ENCODE peak calls at places on chromosome 14, in four cellular contexts. O is endothelial cell of umbilical vein, Q is GM12878, R is K562. M is an unnamed sample.

GRCh38 chr14:58098507-58098906 is 53.5 kb downstream of the ARMH4 start:
- DNase-seq in R (no peak), Q (no peak), O (peak; percentile 22), M (no peak)

GRCh38 chr14:52313493-52313881 is 625 bp upstream of the PTGER2 start:
- DNase-seq in O (peak; percentile 3), R (no peak), Q (no peak), M (peak; percentile 44)

GRCh38 chr14:24938593-24938992 is 111.4 kb downstream of the STXBP6 start:
- DNase-seq in O (no peak), R (no peak), Q (no peak), M (peak; percentile 31)

GRCh38 chr14:35378638-35379568 is 25.6 kb downstream of the NFKBIA start:
- DNase-seq in R (no peak), O (no peak), Q (no peak), M (no peak)

GRCh38 chr14:33851366-33851765 is 99.5 kb downstream of the EGLN3 start:
- DNase-seq in R (no peak), O (no peak), Q (no peak), M (no peak)

GRCh38 chr14:94613720-94614644 is 1.8 kb downstream of the SERPINA3 start:
- DNase-seq in O (no peak), R (no peak), Q (no peak), M (no peak)

GRCh38 chr14:94310248-94310647 is 12.9 kb downstream of the SERPINA6 start:
- DNase-seq in Q (no peak), O (no peak), R (no peak), M (no peak)

GRCh38 chr14:77947372-77947771 is 147.5 kb downstream of the ADCK1 start:
- DNase-seq in R (no peak), Q (no peak), O (no peak), M (no peak)

GRCh38 chr14:21077672-21078071 is 7.6 kb downstream of the ARHGEF40 start:
- DNase-seq in Q (no peak), R (no peak), O (no peak), M (no peak)

GRCh38 chr14:99121027-99121875 is 150.7 kb downstream of the BCL11B start:
- DNase-seq in R (no peak), O (no peak), Q (no peak), M (no peak)

GRCh38 chr14:66850258-66850897 is 338.9 kb upstream of the GARIN2 start:
- DNase-seq in R (no peak), O (no peak), Q (no peak), M (no peak)

GRCh38 chr14:75126121-75126544 is 715 bp downstream of the NEK9 start:
- DNase-seq in R (no peak), Q (no peak), O (peak; percentile 33), M (no peak)

GRCh38 chr14:93892923-93893549 is 34.1 kb upstream of the FAM181A start:
- DNase-seq in O (peak; percentile 38), Q (no peak), R (peak; percentile 60), M (peak; percentile 45)

GRCh38 chr14:32186248-32186647 is 15.6 kb upstream of the RNU6-7 start:
- DNase-seq in Q (no peak), O (no peak), R (no peak), M (no peak)

GRCh38 chr14:32826404-32827082 is 112.1 kb upstream of the NPAS3 start:
- DNase-seq in Q (no peak), O (no peak), R (no peak), M (no peak)

GRCh38 chr14:92630367-92630766 is 116.8 kb downstream of the RIN3 start:
- DNase-seq in R (no peak), O (no peak), Q (no peak), M (no peak)

GRCh38 chr14:24394275-24394674 is 4.5 kb upstream of the NYNRIN start:
- DNase-seq in O (no peak), Q (no peak), R (no peak), M (no peak)

GRCh38 chr14:51240804-51241380 is 845 bp downstream of the TMX1 start:
- DNase-seq in Q (no peak), O (no peak), R (no peak), M (no peak)

GRCh38 chr14:65776193-65776592 is 363.7 kb downstream of the FUT8 start:
- DNase-seq in O (no peak), Q (no peak), R (no peak), M (no peak)

GRCh38 chr14:60003991-60004390 is 84.0 kb downstream of the LRRC9 start:
- DNase-seq in O (no peak), Q (no peak), R (no peak), M (no peak)

GRCh38 chr14:101347893-101348777 is 213.2 kb upstream of the DIO3 start:
- DNase-seq in O (no peak), Q (no peak), R (no peak), M (no peak)

GRCh38 chr14:72614891-72615410 is 278.9 kb downstream of the DPF3 start:
- DNase-seq in Q (no peak), R (no peak), O (no peak), M (no peak)

GRCh38 chr14:72614365-72614764 is 279.5 kb downstream of the DPF3 start:
- DNase-seq in O (no peak), Q (no peak), R (no peak), M (no peak)

GRCh38 chr14:72611956-72612500 is 281.9 kb downstream of the DPF3 start:
- DNase-seq in O (no peak), R (no peak), Q (no peak), M (no peak)

GRCh38 chr14:72613975-72614319 is 280.0 kb downstream of the DPF3 start:
- DNase-seq in Q (no peak), O (no peak), R (no peak), M (no peak)

GRCh38 chr14:72613196-72613974 is 280.5 kb downstream of the DPF3 start:
- DNase-seq in R (no peak), Q (no peak), O (peak; percentile 54), M (no peak)
- TF ChIP-seq FOS in R (no peak), Q (no peak), O (no peak), M (no peak)

DNA sequence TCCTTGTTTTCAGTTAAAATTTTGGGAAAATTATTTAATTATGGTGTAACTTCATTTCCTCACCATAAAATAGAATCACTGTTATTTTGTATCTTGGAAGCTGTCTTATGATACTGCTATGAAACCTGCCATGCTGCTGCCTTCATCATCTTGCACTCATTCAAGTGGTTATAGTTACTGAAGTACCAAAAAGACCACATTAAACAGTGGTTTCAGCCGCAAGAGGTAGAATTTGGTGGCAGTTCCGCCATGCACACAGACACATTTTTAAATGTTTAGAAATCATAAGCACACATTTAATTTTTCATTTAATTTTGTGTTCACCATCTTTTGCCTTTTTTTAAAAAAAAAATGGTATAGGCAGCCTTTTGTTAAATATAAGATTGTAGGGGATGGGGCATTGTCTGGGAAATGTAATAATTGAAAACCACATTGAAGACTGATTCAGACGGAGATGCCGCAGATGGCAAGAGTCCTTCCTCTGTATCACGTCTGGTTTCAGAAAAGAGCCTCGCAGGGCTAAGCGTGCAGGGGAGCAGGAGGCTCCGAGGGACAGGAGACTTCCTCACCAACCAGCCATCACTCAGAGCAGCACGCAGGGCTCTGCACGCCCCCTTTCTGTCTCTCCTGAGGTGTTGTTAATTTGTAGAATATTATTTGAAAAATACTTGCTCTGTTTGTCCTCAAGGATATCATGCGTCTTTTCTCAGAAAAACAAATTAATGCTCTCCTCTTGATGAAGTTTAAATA is 115.2 kb upstream of the PELI2 start:
- DNase-seq in O (no peak), Q (peak; percentile 19), R (no peak), M (no peak)
- TF ChIP-seq FOS in O (no peak), Q (no peak), R (no peak), M (no peak)

GRCh38 chr14:54182419-54183040 is 214.3 kb upstream of the CDKN3 start:
- DNase-seq in O (peak; percentile 75), R (no peak), Q (no peak), M (peak; percentile 74)
- TF ChIP-seq FOS in O (peak; percentile 93), R (no peak), Q (no peak), M (peak; percentile 30)

GRCh38 chr14:73753043-73753886 is 39.1 kb upstream of the PNMA1 start:
- DNase-seq in Q (no peak), O (peak; percentile 99), R (peak; percentile 70), M (no peak)

GRCh38 chr14:73754911-73755360 is 40.8 kb upstream of the PNMA1 start:
- DNase-seq in O (peak; percentile 63), Q (no peak), R (no peak), M (peak; percentile 54)

GRCh38 chr14:73755434-73756014 is 41.3 kb upstream of the PNMA1 start:
- DNase-seq in Q (no peak), R (peak; percentile 34), O (peak; percentile 34), M (no peak)

GRCh38 chr14:73752297-73752992 is 38.3 kb upstream of the PNMA1 start:
- DNase-seq in O (peak; percentile 80), Q (no peak), R (no peak), M (peak; percentile 45)

DNA sequence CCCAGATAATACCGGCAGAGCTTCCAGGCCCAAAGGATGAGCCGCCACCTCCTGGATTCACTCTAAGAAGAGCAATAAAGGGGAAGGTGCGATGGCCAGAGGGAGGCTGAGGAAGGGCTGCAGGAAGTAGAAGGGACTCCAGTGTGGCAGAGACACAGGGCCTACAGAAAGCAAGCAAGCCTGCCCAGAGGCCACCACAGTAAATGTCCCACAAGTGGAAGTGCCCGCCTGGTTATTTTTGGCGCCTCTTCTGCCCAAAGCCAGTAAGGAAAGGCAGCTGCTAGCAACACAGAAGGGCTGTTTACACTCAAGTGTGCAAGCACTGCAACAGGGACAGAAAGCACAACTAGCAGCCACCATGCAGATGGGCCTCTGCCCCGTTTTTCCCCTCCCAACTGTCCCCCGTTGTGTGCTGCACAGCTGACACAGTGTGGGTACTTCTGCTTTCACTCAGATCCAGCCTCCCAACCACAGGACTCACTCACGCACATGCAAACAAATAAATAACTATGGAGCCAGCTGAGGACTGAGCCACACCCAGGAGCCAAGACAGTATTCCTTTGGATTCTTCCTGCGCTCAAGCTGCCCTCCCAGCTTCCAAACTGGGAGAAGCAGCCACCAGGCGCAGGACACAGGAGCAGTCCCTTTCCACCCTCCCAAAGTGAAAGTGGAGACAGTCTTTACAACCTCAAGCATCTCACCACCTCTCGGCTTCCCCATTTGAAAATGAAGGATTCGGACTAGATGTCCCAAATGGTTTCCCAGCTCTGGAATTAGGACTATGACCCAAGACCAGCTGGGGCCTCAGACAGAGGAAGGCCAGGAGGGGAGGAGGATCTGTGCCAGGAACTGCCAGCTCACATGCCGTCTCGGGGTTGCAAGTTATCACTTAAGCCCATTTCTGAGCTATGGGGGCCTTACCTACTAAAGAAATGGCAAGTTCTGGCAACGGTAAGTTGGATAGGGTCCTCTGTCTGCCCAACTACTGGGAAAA is 40.0 kb upstream of the PNMA1 start:
- DNase-seq in O (peak; percentile 57), Q (peak; percentile 61), R (no peak), M (no peak)
- TF ChIP-seq FOS in O (no peak), Q (no peak), R (no peak), M (no peak)

GRCh38 chr14:97390031-97390729 is 593.0 kb downstream of the VRK1 start:
- DNase-seq in Q (no peak), O (no peak), R (no peak), M (no peak)

GRCh38 chr14:97388408-97388807 is 591.2 kb downstream of the VRK1 start:
- DNase-seq in O (no peak), Q (no peak), R (no peak), M (no peak)

GRCh38 chr14:97382616-97383226 is 585.5 kb downstream of the VRK1 start:
- DNase-seq in Q (peak; percentile 28), O (no peak), R (no peak), M (no peak)

GRCh38 chr14:97385727-97386126 is 588.5 kb downstream of the VRK1 start:
- DNase-seq in O (no peak), R (no peak), Q (no peak), M (no peak)

GRCh38 chr14:97387252-97387882 is 590.2 kb downstream of the VRK1 start:
- DNase-seq in R (no peak), O (no peak), Q (no peak), M (no peak)
- TF ChIP-seq FOS in R (no peak), O (no peak), Q (no peak), M (no peak)